ENCODE peak calls at places on chromosomes 13 and 19, in four cellular contexts. N is suprapubic skin, X is AG10803, O is fibroblast of pulmonary artery. I is an unnamed sample.
A peak's percentile ranks its signal among the peaks of the same experiment; 100 is the strongest.

GRCh38 chr13:44622701-44623100 is 46.6 kb upstream of the TSC22D1 start:
- DNase-seq in X (no peak), N (no peak), O (peak; percentile 37), I (no peak)

GRCh38 chr19:13537454-13537853 is 31.2 kb upstream of the CACNA1A start:
- DNase-seq in N (no peak), X (no peak), O (no peak), I (no peak)

GRCh38 chr13:73717632-73718031 is 416.6 kb downstream of the KLF12 start:
- DNase-seq in O (peak; percentile 52), N (no peak), X (no peak), I (no peak)

GRCh38 chr19:33376423-33376822 is 2.9 kb downstream of the CEBPG start:
- DNase-seq in N (no peak), X (peak; percentile 88), O (peak; percentile 84), I (no peak)

GRCh38 chr19:17112700-17113099 is 37.1 kb downstream of the MYO9B start:
- DNase-seq in X (no peak), O (no peak), N (no peak), I (no peak)

GRCh38 chr13:24149306-24150032 is 11.1 kb upstream of the SPATA13 start:
- DNase-seq in X (peak; percentile 53), N (no peak), O (peak; percentile 67), I (no peak)

GRCh38 chr13:48954086-48954485 is 21.6 kb upstream of the FNDC3A start:
- DNase-seq in O (peak; percentile 65), N (no peak), X (peak; percentile 0), I (no peak)

GRCh38 chr19:45177817-45178261 is at the start of gene TRAPPC6A:
- DNase-seq in X (peak; percentile 75), N (no peak), O (peak; percentile 46), I (no peak)

GRCh38 chr13:76339649-76340048 is 546.6 kb downstream of the KCTD12 start:
- DNase-seq in O (no peak), X (no peak), N (no peak), I (no peak)

GRCh38 chr13:106690779-106691178 is 122.8 kb upstream of the ARGLU1 start:
- DNase-seq in X (no peak), N (no peak), O (peak; percentile 44), I (no peak)

GRCh38 chr13:21583496-21583895 is 20.5 kb downstream of the MICU2 start:
- DNase-seq in N (no peak), O (peak; percentile 55), X (peak; percentile 30), I (no peak)

GRCh38 chr13:66296328-66296727 is 933.8 kb downstream of the PCDH9 start:
- DNase-seq in O (no peak), X (no peak), N (no peak), I (no peak)

GRCh38 chr13:51848674-51849073 is 3.7 kb upstream of the TMEM272 start:
- DNase-seq in N (no peak), X (peak; percentile 29), O (peak; percentile 46), I (no peak)

GRCh38 chr19:17339088-17339741 is 1.9 kb downstream of the GTPBP3 start:
- DNase-seq in X (no peak), N (no peak), O (no peak), I (no peak)

GRCh38 chr13:46211116-46211515 is 612 bp upstream of the LRRC63 start:
- DNase-seq in N (no peak), O (no peak), X (no peak), I (no peak)

GRCh38 chr19:13229246-13229645 is 79.0 kb downstream of the IER2 start:
- DNase-seq in X (no peak), N (no peak), O (no peak), I (no peak)

GRCh38 chr13:34246511-34246910 is 428.6 kb downstream of the RFC3 start:
- DNase-seq in N (no peak), O (peak; percentile 34), X (peak; percentile 7), I (no peak)

GRCh38 chr13:25901460-25902376 is 150.1 kb downstream of the SHISA2 start:
- DNase-seq in O (peak; percentile 90), X (no peak), N (no peak), I (no peak)

GRCh38 chr19:34479396-34479795 is 2.2 kb upstream of the WTIP start:
- DNase-seq in X (no peak), N (peak; percentile 31), O (no peak), I (no peak)

GRCh38 chr19:34481861-34482379 is 362 bp downstream of the WTIP start:
- DNase-seq in O (peak; percentile 62), N (no peak), X (no peak), I (no peak)

GRCh38 chr19:34480971-34481821 is at the start of gene WTIP:
- DNase-seq in N (peak; percentile 83), O (peak; percentile 89), X (peak; percentile 94), I (no peak)

GRCh38 chr19:34482380-34483250 is 1.1 kb downstream of the WTIP start:
- DNase-seq in N (no peak), X (peak; percentile 40), O (peak; percentile 46), I (no peak)

GRCh38 chr19:34480491-34480890 is 1.1 kb upstream of the WTIP start:
- DNase-seq in O (no peak), X (no peak), N (no peak), I (peak; percentile 55)
- H3K4me3 ChIP-seq in O (no peak overlapping the region), X (no peak overlapping the region), N (peak overlapping the region; percentile 82), I (peak overlapping the region; percentile 88)

GRCh38 chr13:111449041-111449440 is 128.6 kb downstream of the TEX29 start:
- DNase-seq in N (no peak), O (no peak), X (no peak), I (no peak)

GRCh38 chr13:111456452-111457230 is 136.2 kb downstream of the TEX29 start:
- DNase-seq in X (no peak), N (no peak), O (no peak), I (no peak)

GRCh38 chr13:111448504-111448903 is 128.1 kb downstream of the TEX29 start:
- DNase-seq in X (no peak), N (no peak), O (no peak), I (no peak)

GRCh38 chr13:111451402-111451801 is 131.0 kb downstream of the TEX29 start:
- DNase-seq in O (no peak), X (no peak), N (no peak), I (no peak)
- H3K4me3 ChIP-seq in O (no peak overlapping the region), X (no peak overlapping the region), N (no peak overlapping the region), I (no peak overlapping the region)

DNA sequence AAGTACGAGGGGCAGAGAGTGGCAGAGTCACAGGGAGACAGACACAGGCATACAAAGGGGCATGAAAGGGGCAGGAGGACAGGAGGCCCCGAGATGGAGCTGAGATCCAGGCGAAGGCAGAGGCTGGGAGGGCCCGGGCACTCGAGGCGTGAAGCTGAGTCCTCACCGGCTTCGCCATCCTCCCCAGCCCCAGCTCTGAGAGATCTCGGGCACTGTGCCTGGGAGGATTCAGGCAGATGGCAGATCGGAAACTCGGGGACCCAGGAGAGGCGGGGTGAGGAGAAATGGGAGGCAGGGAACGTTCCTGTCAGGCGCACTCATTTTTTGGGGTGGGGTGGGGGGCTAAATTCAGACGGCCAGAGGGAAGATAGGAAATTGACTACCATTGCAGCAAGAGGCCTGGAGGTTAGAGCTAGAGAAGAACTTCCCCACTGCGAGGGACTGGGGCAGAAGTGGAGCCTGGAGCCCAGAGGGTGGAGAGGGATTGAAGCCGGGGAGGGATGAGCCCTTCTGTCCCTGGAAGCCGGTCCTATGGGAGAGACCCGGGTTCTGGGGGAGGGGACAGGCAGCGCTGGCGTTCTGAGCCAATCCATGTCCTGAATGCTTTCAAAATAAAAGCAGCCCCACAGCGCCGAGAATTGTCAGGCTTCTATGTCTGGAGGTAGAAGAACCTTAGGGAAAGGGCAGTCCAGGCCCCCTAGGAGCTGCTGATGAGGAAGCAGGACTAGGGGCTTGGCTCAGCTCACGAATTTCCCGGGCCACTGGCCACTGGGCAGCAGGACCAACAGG is 12.6 kb downstream of the LRRC4B start:
- DNase-seq in X (no peak), O (peak; percentile 11), N (no peak), I (no peak)
- H3K4me3 ChIP-seq in X (peak overlapping the region; percentile 56), O (peak overlapping the region; percentile 61), N (peak overlapping the region; percentile 32), I (no peak overlapping the region)

GRCh38 chr19:15180451-15181390 is 20.1 kb downstream of the NOTCH3 start:
- DNase-seq in N (no peak), O (no peak), X (no peak), I (no peak)
- H3K4me3 ChIP-seq in N (no peak overlapping the region), O (no peak overlapping the region), X (no peak overlapping the region), I (no peak overlapping the region)

GRCh38 chr19:2240881-2241760 is 4.5 kb downstream of the SF3A2 start:
- DNase-seq in X (peak; percentile 27), N (no peak), O (no peak), I (no peak)
- H3K4me3 ChIP-seq in X (peak overlapping the region; percentile 52), N (peak overlapping the region; percentile 44), O (peak overlapping the region; percentile 57), I (peak overlapping the region; percentile 68)

GRCh38 chr19:53882391-53883050 is 524 bp downstream of the PRKCG start:
- DNase-seq in O (no peak), N (no peak), X (no peak), I (no peak)
- H3K4me3 ChIP-seq in O (no peak overlapping the region), N (peak overlapping the region; percentile 40), X (no peak overlapping the region), I (peak overlapping the region; percentile 45)

GRCh38 chr19:55355213-55355821 is 798 bp upstream of the COX6B2 start:
- DNase-seq in X (no peak), O (no peak), N (no peak), I (no peak)

GRCh38 chr19:55354698-55355212 is at the start of gene COX6B2:
- DNase-seq in O (no peak), X (no peak), N (no peak), I (no peak)

GRCh38 chr19:55353356-55353802 is 1.1 kb downstream of the COX6B2 start:
- DNase-seq in X (no peak), O (no peak), N (no peak), I (no peak)

GRCh38 chr19:55352746-55353145 is 1.8 kb downstream of the COX6B2 start:
- DNase-seq in X (no peak), N (no peak), O (no peak), I (no peak)

DNA sequence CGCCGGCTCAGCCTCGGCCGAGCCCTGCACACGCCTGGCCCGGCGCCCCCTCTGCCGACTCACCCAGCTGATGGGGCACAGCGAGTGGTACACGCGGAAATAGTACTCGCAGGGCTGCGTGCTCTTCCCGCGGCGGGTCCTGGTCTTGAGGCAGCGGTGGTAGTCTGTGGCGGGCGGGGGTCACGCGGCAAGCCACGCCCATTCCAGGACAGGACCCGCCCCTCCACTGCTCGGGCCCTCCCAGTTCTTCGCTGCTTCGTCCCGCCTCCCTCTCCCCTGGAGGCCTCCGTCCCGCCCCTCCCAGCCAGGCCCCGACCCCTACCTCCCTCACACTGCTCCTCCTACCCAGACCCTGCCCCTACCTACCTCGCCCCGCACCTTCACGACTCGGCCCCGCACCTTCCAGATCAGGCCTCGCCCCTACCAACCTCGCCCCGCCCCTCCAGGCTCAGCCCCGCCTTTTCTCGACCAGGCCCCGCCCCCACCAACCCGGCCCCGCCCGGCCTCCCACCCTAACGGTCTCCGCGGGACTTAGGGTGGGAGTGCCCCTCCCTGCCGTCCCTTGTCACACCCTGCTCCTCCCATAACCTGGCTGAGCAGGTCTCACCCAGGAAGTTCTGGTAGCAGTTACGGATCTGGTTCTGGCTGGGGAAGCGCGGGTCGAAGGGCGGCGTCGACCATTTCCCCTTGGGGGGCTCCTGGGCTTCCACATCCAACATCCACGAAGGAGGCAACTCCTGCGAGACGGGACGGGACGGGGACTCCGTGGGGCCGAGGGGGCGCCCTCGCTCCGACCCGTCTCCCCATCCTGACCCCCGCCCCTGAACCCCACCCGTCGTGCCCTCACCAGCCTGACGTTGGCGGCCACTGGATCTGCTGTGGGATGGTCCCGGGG is 469 bp downstream of the COX6B2 start:
- DNase-seq in N (no peak), X (no peak), O (peak; percentile 41), I (peak; percentile 78)
- H3K4me3 ChIP-seq in N (peak overlapping the region; percentile 46), X (peak overlapping the region; percentile 55), O (peak overlapping the region; percentile 51), I (peak overlapping the region; percentile 59)

GRCh38 chr19:11578342-11579142 is 1.1 kb upstream of the ACP5 start:
- DNase-seq in O (no peak), N (no peak), X (no peak), I (no peak)
- H3K4me3 ChIP-seq in O (no peak overlapping the region), N (peak overlapping the region; percentile 53), X (no peak overlapping the region), I (peak overlapping the region; percentile 26)

I was measured in ascending aorta.